ENCODE peak calls at places on chromosomes 4 and X, in six cellular contexts. O is cardiac muscle cell; P is stomach; N is CD4-positive, alpha-beta T cell; L is dorsolateral prefrontal cortex; C is naive thymus-derived CD4-positive, alpha-beta T cell. E is an unnamed sample. For H3K27me3, the result is how much of the 10 kb centered on the place peaks cover.

GRCh38 chrX:100297732-100298131 is 112.3 kb downstream of the PCDH19 start:
- DNase-seq in N (no peak), C (no peak), O (no peak), L (no peak), P (no peak), E (no peak)

GRCh38 chr4:45349859-45350258 is 623.5 kb upstream of the GNPDA2 start:
- DNase-seq in O (no peak), L (no peak), N (no peak), C (no peak), P (no peak), E (no peak)

GRCh38 chr4:5801696-5802095 is 90.7 kb downstream of the EVC start:
- DNase-seq in P (no peak), C (no peak), L (no peak), O (no peak), N (no peak), E (no peak)

GRCh38 chrX:152637649-152638442 is at the start of gene GABRQ:
- DNase-seq in O (peak), N (no peak), P (peak), C (no peak), L (peak), E (no peak)

GRCh38 chr4:38803833-38804653 is 548 bp downstream of the TLR1 start:
- DNase-seq in P (no peak), L (no peak), N (no peak), C (no peak), O (no peak), E (no peak)

GRCh38 chr4:173051697-173052096 is 116.9 kb upstream of the GALNT7 start:
- DNase-seq in O (no peak), L (no peak), N (no peak), C (no peak), P (no peak), E (peak)

GRCh38 chr4:87011340-87012034 is 76.7 kb downstream of the AFF1 start:
- DNase-seq in L (no peak), P (no peak), N (no peak), C (no peak), O (peak), E (peak)

GRCh38 chr4:183443609-183444148 is 757 bp upstream of the CDKN2AIP start:
- DNase-seq in O (no peak), N (no peak), P (no peak), C (no peak), L (peak), E (peak)

GRCh38 chr4:143337600-143338287 is 1.1 kb downstream of the GAB1 start:
- DNase-seq in C (no peak), P (peak), O (peak), L (peak), N (no peak), E (no peak)

GRCh38 chr4:13084210-13084609 is 399.9 kb downstream of the RAB28 start:
- DNase-seq in L (no peak), N (no peak), O (no peak), C (no peak), P (no peak), E (no peak)

GRCh38 chr4:177789610-177790009 is 347.4 kb upstream of the AGA start:
- DNase-seq in O (no peak), L (no peak), N (no peak), C (no peak), P (no peak), E (no peak)

GRCh38 chr4:186942745-186943606 is 219.3 kb upstream of the FAT1 start:
- DNase-seq in N (no peak), L (no peak), P (no peak), C (no peak), O (peak), E (no peak)

GRCh38 chr4:183783933-183784622 is 121.0 kb upstream of the STOX2 start:
- DNase-seq in N (no peak), P (no peak), O (peak), L (no peak), C (no peak), E (no peak)

GRCh38 chr4:48030470-48030869 is 13.9 kb downstream of the NIPAL1 start:
- DNase-seq in L (no peak), C (no peak), O (no peak), N (no peak), P (no peak), E (no peak)

GRCh38 chrX:20498851-20499635 is 232.3 kb upstream of the RPS6KA3 start:
- DNase-seq in C (no peak), L (no peak), O (no peak), N (no peak), P (no peak), E (no peak)

GRCh38 chrX:12332786-12333347 is 194.6 kb downstream of the FRMPD4 start:
- DNase-seq in O (no peak), P (no peak), C (no peak), L (no peak), N (no peak), E (no peak)

GRCh38 chr4:41795796-41796195 is 47.3 kb upstream of the PHOX2B start:
- DNase-seq in C (no peak), O (no peak), P (no peak), N (no peak), L (no peak), E (no peak)
- H3K27me3 ChIP-seq in C (under half), O (under half), P (under half), N (under half), L (under half), E (under half)

DNA sequence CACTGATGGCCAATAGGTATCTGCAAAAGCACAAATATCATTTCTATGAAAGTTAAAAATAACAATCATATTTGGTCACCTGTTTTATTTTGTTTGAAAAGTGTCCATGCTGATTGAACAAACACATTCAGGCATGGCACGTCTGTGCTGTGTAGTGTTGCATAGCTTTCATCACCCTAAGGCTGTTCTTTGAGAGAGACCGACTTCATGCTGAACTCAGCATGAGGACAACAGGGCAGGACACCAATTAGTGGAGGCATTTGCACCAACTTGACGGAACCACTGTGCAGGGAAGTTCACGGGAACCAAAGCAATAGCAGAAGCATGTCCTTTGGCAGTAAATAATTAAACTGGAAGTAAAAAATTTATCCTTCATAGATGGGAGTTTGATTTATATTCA is 158.4 kb upstream of the SLC7A11 start:
- DNase-seq in O (peak), C (no peak), N (no peak), P (no peak), L (no peak), E (no peak)
- H3K27me3 ChIP-seq in O (under half), C (under half), N (under half), P (under half), L (under half), E (under half)

DNA sequence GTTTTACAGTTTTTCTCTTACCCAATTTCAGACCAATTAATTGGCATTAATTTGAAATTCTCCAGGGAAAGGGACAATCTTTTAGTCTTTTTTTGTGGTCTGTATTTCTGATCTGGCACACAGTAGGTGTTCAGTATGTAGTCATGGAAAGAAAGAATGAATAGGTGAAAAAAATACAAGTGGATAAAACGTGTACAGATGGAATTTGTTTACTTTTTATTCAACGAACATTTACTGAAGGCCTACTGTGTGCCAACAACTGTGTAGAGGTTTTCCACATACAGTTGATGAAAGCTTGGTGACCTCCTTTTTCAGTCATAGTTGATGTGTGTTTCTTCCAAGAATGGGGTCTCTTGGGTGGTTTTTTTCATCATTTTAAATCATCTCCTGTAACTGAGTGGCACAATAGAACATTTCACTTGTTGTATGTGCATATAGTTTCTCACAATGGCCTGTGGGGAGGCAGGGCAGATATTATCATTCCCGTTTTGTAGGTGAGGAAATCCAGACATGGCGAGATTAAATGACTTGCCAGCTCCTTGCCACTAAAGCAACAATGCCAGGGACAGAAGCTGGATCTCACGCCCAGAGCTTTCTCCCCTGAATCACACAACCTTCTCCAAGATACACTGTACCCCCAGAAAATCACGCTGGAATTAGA is 102.4 kb downstream of the CEP135 start:
- DNase-seq in P (no peak), N (no peak), O (no peak), C (no peak), L (no peak), E (no peak)
- H3K27me3 ChIP-seq in P (under half), N (half or more), O (under half), C (under half), L (under half), E (under half)

GRCh38 chr4:10239982-10240654 is 123.5 kb upstream of the WDR1 start:
- DNase-seq in C (no peak), L (no peak), N (no peak), O (no peak), P (no peak), E (no peak)
- H3K27me3 ChIP-seq in C (under half), L (under half), N (under half), O (under half), P (under half), E (under half)

GRCh38 chrX:107776649-107777535 is 641 bp upstream of the NCBP2L start:
- DNase-seq in P (peak), O (peak), N (peak), C (peak), L (peak), E (peak)
- H3K27me3 ChIP-seq in P (under half), O (under half), N (under half), C (under half), L (under half), E (under half)

E was measured in BJ.